ENCODE peak calls at places on chromosome 13, in ten cellular contexts. I is brain microvascular endothelial cell; Y is body of pancreas; E is aorta; C is neural progenitor cell; M is IMR-90; K is cardiac muscle cell; P is kidney; H is CD4-positive, CD25-positive, alpha-beta regulatory T cell; S is AG04450. X is an unnamed sample.

GRCh38 chr13:48842316-48842715 is 133.4 kb upstream of the FNDC3A start:
- DNase-seq in M (no peak), P (no peak), C (no peak), H (no peak), K (no peak), Y (no peak), I (no peak), S (no peak), E (no peak), X (no peak)

GRCh38 chr13:48216204-48216711 is 16.7 kb upstream of the ITM2B start:
- DNase-seq in S (no peak), P (peak), H (no peak), C (no peak), K (no peak), M (no peak), E (no peak), I (no peak), Y (no peak), X (no peak)

GRCh38 chr13:99033814-99034213 is 56.0 kb upstream of the DOCK9 start:
- DNase-seq in E (no peak), K (peak), P (no peak), C (peak), S (no peak), M (peak), Y (no peak), H (peak), I (no peak), X (no peak)

GRCh38 chr13:44210525-44210924 is 163.1 kb upstream of the SERP2 start:
- DNase-seq in H (no peak), I (no peak), Y (no peak), E (no peak), K (no peak), S (no peak), M (no peak), P (no peak), C (no peak), X (no peak)

GRCh38 chr13:52845766-52846566 is 2.5 kb downstream of the PCDH8 start:
- DNase-seq in C (peak), H (no peak), E (peak), P (peak), K (peak), S (no peak), Y (peak), M (no peak), I (no peak), X (peak)

GRCh38 chr13:112702341-112702982 is 12.6 kb downstream of the ATP11A start:
- DNase-seq in Y (no peak), M (no peak), H (no peak), S (no peak), C (no peak), P (peak), I (no peak), K (no peak), E (no peak), X (peak)

GRCh38 chr13:98761126-98761978 is 8.9 kb upstream of the SLC15A1 start:
- DNase-seq in P (no peak), I (peak), H (no peak), M (peak), Y (no peak), C (no peak), S (peak), K (peak), E (no peak), X (no peak)

GRCh38 chr13:108346376-108346775 is 76.9 kb downstream of the TNFSF13B start:
- DNase-seq in K (no peak), C (no peak), E (no peak), S (no peak), I (no peak), M (no peak), H (peak), P (no peak), Y (no peak), X (no peak)

GRCh38 chr13:101829484-101829883 is 377.0 kb downstream of the ITGBL1 start:
- DNase-seq in I (no peak), E (no peak), K (no peak), C (no peak), H (no peak), S (no peak), P (no peak), Y (no peak), M (no peak), X (no peak)

GRCh38 chr13:94481966-94482365 is 2.5 kb upstream of the DCT start:
- DNase-seq in Y (no peak), C (no peak), K (peak), P (no peak), S (no peak), E (no peak), H (no peak), I (peak), M (peak), X (no peak)

GRCh38 chr13:65143920-65144319 is 2086.2 kb downstream of the PCDH9 start:
- DNase-seq in K (no peak), Y (no peak), C (no peak), E (no peak), H (no peak), P (no peak), S (no peak), I (no peak), M (no peak), X (no peak)
- H3K4me3 ChIP-seq in K (no peak), Y (no peak), C (no peak), E (no peak), H (no peak), P (no peak), S (no peak), I (no peak), M (no peak), X (no peak)

GRCh38 chr13:71864094-71864980 is 2.7 kb downstream of the DACH1 start:
- DNase-seq in K (peak), E (peak), Y (peak), H (no peak), C (peak), P (peak), S (no peak), I (peak), M (no peak), X (peak)
- H3K27ac ChIP-seq in K (no peak), E (no peak), Y (peak), H (no peak), C (peak), P (peak), S (no peak), I (no peak), M (no peak), X (no peak)

GRCh38 chr13:37598572-37598971 is at the start of gene POSTN:
- DNase-seq in P (no peak), E (no peak), Y (no peak), S (no peak), M (peak), I (peak), K (peak), C (no peak), H (no peak), X (no peak)
- H3K4me3 ChIP-seq in P (no peak), E (no peak), Y (no peak), S (peak), M (peak), I (peak), K (no peak), C (no peak), H (no peak), X (no peak)

GRCh38 chr13:72804301-72804700 is 22.4 kb downstream of the PIBF1 start:
- DNase-seq in Y (no peak), I (no peak), S (no peak), H (no peak), P (no peak), E (no peak), C (no peak), M (no peak), K (no peak), X (no peak)

GRCh38 chr13:72805663-72806341 is 23.9 kb downstream of the PIBF1 start:
- DNase-seq in H (no peak), I (no peak), M (no peak), E (no peak), Y (no peak), S (no peak), K (peak), C (no peak), P (no peak), X (no peak)

DNA sequence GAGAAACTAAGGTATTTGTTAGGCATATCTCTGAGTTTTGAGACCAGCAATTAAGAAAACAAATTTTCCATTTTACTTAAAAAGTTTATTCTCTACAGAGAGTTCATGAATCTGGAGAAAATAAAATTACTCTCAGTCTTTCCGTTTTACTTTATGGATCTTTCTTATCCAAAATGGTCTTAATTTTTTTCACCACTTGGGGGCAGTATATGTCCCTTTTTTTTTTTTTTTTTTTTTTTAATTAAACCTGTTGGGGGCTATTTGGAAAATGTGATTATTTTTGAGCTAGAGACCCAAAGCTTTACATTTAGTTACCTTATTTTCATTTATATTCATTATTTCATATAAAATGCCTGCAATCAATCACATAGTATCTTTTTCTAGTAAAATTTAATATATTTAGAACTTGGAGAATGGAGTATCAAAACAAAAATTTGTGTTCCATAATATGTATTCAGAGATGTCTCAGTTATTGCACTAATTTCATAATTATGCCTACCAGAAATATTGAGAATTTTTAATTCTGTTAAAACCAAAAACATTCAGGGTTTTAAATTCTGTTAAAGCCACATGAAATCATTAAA is 27.1 kb downstream of the PIBF1 start:
- DNase-seq in S (no peak), Y (no peak), H (peak), P (no peak), K (peak), I (no peak), E (no peak), M (peak), C (peak), X (no peak)
- H3K27ac ChIP-seq in S (no peak), Y (no peak), H (no peak), P (no peak), K (peak), I (no peak), E (no peak), M (no peak), C (no peak), X (no peak)